ENCODE peak calls at places on chromosomes 13 and 19, in seven cellular contexts. One of them, this sample, is unnamed.

GRCh38 chr13:52104624-52105023 is 24.2 kb downstream of the NEK5 start:
- DNase-seq in CD4-positive, alpha-beta memory T cell: no peak
- DNase-seq in stimulated activated CD8-positive, alpha-beta memory T cell treated with anti-CD3 and anti-CD28 coated beads, Interleukin-15, amount 100 ng/mL, for 24 hours: no peak
- DNase-seq in astrocyte of the cerebellum: no peak
- DNase-seq in effector memory CD8-positive, alpha-beta T cell: no peak
- DNase-seq in activated T-helper 9 cell treated with anti-CD3 and anti-CD28 coated beads, Interleukin-2, amount 50 U/mL, for 16 hours: no peak
- DNase-seq in neural progenitor cell: no peak
- DNase-seq in this sample: peak

GRCh38 chr19:46574533-46574932 is 26.6 kb upstream of the CALM3 start:
- DNase-seq in neural progenitor cell: peak
- DNase-seq in activated T-helper 9 cell treated with anti-CD3 and anti-CD28 coated beads, Interleukin-2, amount 50 U/mL, for 16 hours: peak
- DNase-seq in effector memory CD8-positive, alpha-beta T cell: no peak
- DNase-seq in stimulated activated CD8-positive, alpha-beta memory T cell treated with anti-CD3 and anti-CD28 coated beads, Interleukin-15, amount 100 ng/mL, for 24 hours: no peak
- DNase-seq in astrocyte of the cerebellum: no peak
- DNase-seq in CD4-positive, alpha-beta memory T cell: peak
- DNase-seq in this sample: no peak

GRCh38 chr19:58439576-58440554 is at the start of gene ZNF132:
- DNase-seq in activated T-helper 9 cell treated with anti-CD3 and anti-CD28 coated beads, Interleukin-2, amount 50 U/mL, for 16 hours: peak
- DNase-seq in effector memory CD8-positive, alpha-beta T cell: peak
- DNase-seq in CD4-positive, alpha-beta memory T cell: peak
- DNase-seq in astrocyte of the cerebellum: peak
- DNase-seq in neural progenitor cell: peak
- DNase-seq in stimulated activated CD8-positive, alpha-beta memory T cell treated with anti-CD3 and anti-CD28 coated beads, Interleukin-15, amount 100 ng/mL, for 24 hours: peak
- DNase-seq in this sample: peak

GRCh38 chr19:49210108-49210900 is 52.7 kb downstream of the TRPM4 start:
- DNase-seq in astrocyte of the cerebellum: no peak
- DNase-seq in activated T-helper 9 cell treated with anti-CD3 and anti-CD28 coated beads, Interleukin-2, amount 50 U/mL, for 16 hours: no peak
- DNase-seq in neural progenitor cell: peak
- DNase-seq in stimulated activated CD8-positive, alpha-beta memory T cell treated with anti-CD3 and anti-CD28 coated beads, Interleukin-15, amount 100 ng/mL, for 24 hours: no peak
- DNase-seq in CD4-positive, alpha-beta memory T cell: peak
- DNase-seq in effector memory CD8-positive, alpha-beta T cell: peak
- DNase-seq in this sample: no peak

GRCh38 chr19:7083076-7083956 is 13.8 kb downstream of the ZNF557 start:
- DNase-seq in astrocyte of the cerebellum: no peak
- DNase-seq in activated T-helper 9 cell treated with anti-CD3 and anti-CD28 coated beads, Interleukin-2, amount 50 U/mL, for 16 hours: no peak
- DNase-seq in stimulated activated CD8-positive, alpha-beta memory T cell treated with anti-CD3 and anti-CD28 coated beads, Interleukin-15, amount 100 ng/mL, for 24 hours: no peak
- DNase-seq in effector memory CD8-positive, alpha-beta T cell: no peak
- DNase-seq in neural progenitor cell: no peak
- DNase-seq in CD4-positive, alpha-beta memory T cell: no peak
- DNase-seq in this sample: no peak

GRCh38 chr13:110323172-110323851 is 16.2 kb downstream of the COL4A2 start:
- DNase-seq in activated T-helper 9 cell treated with anti-CD3 and anti-CD28 coated beads, Interleukin-2, amount 50 U/mL, for 16 hours: no peak
- DNase-seq in effector memory CD8-positive, alpha-beta T cell: no peak
- DNase-seq in CD4-positive, alpha-beta memory T cell: no peak
- DNase-seq in neural progenitor cell: no peak
- DNase-seq in astrocyte of the cerebellum: peak
- DNase-seq in stimulated activated CD8-positive, alpha-beta memory T cell treated with anti-CD3 and anti-CD28 coated beads, Interleukin-15, amount 100 ng/mL, for 24 hours: no peak
- DNase-seq in this sample: no peak

GRCh38 chr13:102726430-102726829 is 31.6 kb upstream of the METTL21C start:
- DNase-seq in neural progenitor cell: no peak
- DNase-seq in astrocyte of the cerebellum: no peak
- DNase-seq in activated T-helper 9 cell treated with anti-CD3 and anti-CD28 coated beads, Interleukin-2, amount 50 U/mL, for 16 hours: no peak
- DNase-seq in effector memory CD8-positive, alpha-beta T cell: no peak
- DNase-seq in stimulated activated CD8-positive, alpha-beta memory T cell treated with anti-CD3 and anti-CD28 coated beads, Interleukin-15, amount 100 ng/mL, for 24 hours: no peak
- DNase-seq in CD4-positive, alpha-beta memory T cell: no peak
- DNase-seq in this sample: no peak

GRCh38 chr19:54231077-54231931 is 8.5 kb upstream of the LILRB3 start:
- DNase-seq in CD4-positive, alpha-beta memory T cell: peak
- DNase-seq in stimulated activated CD8-positive, alpha-beta memory T cell treated with anti-CD3 and anti-CD28 coated beads, Interleukin-15, amount 100 ng/mL, for 24 hours: peak
- DNase-seq in effector memory CD8-positive, alpha-beta T cell: peak
- DNase-seq in activated T-helper 9 cell treated with anti-CD3 and anti-CD28 coated beads, Interleukin-2, amount 50 U/mL, for 16 hours: peak
- DNase-seq in astrocyte of the cerebellum: peak
- DNase-seq in neural progenitor cell: peak
- DNase-seq in this sample: peak

This sample was measured in skeletal muscle cell.